ENCODE peak calls at places on chromosomes 16 and 17, in ten cellular contexts. R is substantia nigra; T is effector memory CD4-positive, alpha-beta T cell; K is cardiac muscle cell; I is progenitor cell of endocrine pancreas; Q is H54; J is activated T-helper 9 cell treated with anti-CD3 and anti-CD28 coated beads, Interleukin-2, amount 50 U/mL, for 16 hours; F is non-pigmented ciliary epithelial cell; E is iPS DF 6.9; G is activated CD4-positive, alpha-beta T cell treated with anti-CD3 and anti-CD28 coated beads for 4 hours. N is an unnamed sample.

GRCh38 chr16:1048442-1049112 is 24.0 kb upstream of the SSTR5 start:
- DNase-seq in R (peak), T (no peak), K (peak), I (peak), Q (no peak), J (no peak), F (no peak), E (no peak), G (no peak), N (no peak)

GRCh38 chr16:11871193-11871592 is 19.9 kb upstream of the RSL1D1 start:
- DNase-seq in R (peak), T (no peak), K (peak), I (no peak), Q (no peak), J (no peak), F (no peak), E (peak), G (no peak), N (no peak)

GRCh38 chr17:76088868-76089576 is 10.0 kb downstream of the ZACN start:
- DNase-seq in R (no peak), T (no peak), K (no peak), I (no peak), Q (no peak), J (no peak), F (no peak), E (no peak), G (no peak), N (no peak)

GRCh38 chr16:86952769-86953168 is 364.4 kb downstream of the C16orf95 start:
- DNase-seq in R (no peak), T (no peak), K (no peak), I (no peak), Q (peak), J (no peak), F (no peak), E (no peak), G (no peak), N (no peak)

GRCh38 chr16:30748634-30749445 is 615 bp downstream of the PHKG2 start:
- DNase-seq in R (no peak), T (peak), K (peak), I (no peak), Q (no peak), J (no peak), F (no peak), E (no peak), G (no peak), N (no peak)

GRCh38 chr16:11235703-11235991 is 20.4 kb downstream of the SOCS1 start:
- DNase-seq in R (no peak), T (no peak), K (no peak), I (no peak), Q (no peak), J (no peak), F (no peak), E (no peak), G (no peak), N (no peak)

GRCh38 chr16:86886651-86887050 is 308.3 kb downstream of the FOXL1 start:
- DNase-seq in R (no peak), T (no peak), K (no peak), I (no peak), Q (no peak), J (no peak), F (no peak), E (no peak), G (no peak), N (no peak)

GRCh38 chr17:78679495-78680395 is 102.3 kb downstream of the CYTH1 start:
- DNase-seq in R (no peak), T (no peak), K (no peak), I (no peak), Q (no peak), J (no peak), F (no peak), E (no peak), G (no peak), N (no peak)

GRCh38 chr16:4477966-4478365 is 1.8 kb downstream of the HMOX2 start:
- DNase-seq in R (no peak), T (no peak), K (no peak), I (no peak), Q (no peak), J (no peak), F (no peak), E (no peak), G (peak), N (no peak)

GRCh38 chr17:71251276-71251675 is 869.5 kb upstream of the SOX9 start:
- DNase-seq in R (no peak), T (no peak), K (no peak), I (no peak), Q (no peak), J (no peak), F (no peak), E (no peak), G (no peak), N (no peak)

GRCh38 chr16:82629441-82630027 is 2.8 kb downstream of the CDH13 start:
- DNase-seq in R (no peak), T (no peak), K (no peak), I (no peak), Q (peak), J (no peak), F (no peak), E (no peak), G (no peak), N (peak)

N was measured in astrocyte of the cerebellum.